ENCODE peak calls at places on chromosome 15, in nine cellular contexts. One of them, this sample, is unnamed.

GRCh38 chr15:35519536-35520149 is 26.3 kb downstream of the DPH6 start:
- DNase-seq in cardiac fibroblast: peak; percentile 76
- DNase-seq in nephron progenitor cell: no peak
- DNase-seq in WTC11: no peak
- DNase-seq in glutamatergic neuron: no peak
- DNase-seq in SK-N-SH: peak; percentile 11
- DNase-seq in ovary: no peak
- DNase-seq in pancreas: no peak
- DNase-seq in GM13976: peak; percentile 13
- DNase-seq in this sample: no peak

GRCh38 chr15:90334304-90334731 is 17.8 kb upstream of the ZNF774 start:
- DNase-seq in GM13976: no peak
- DNase-seq in SK-N-SH: no peak
- DNase-seq in pancreas: no peak
- DNase-seq in cardiac fibroblast: no peak
- DNase-seq in WTC11: no peak
- DNase-seq in nephron progenitor cell: no peak
- DNase-seq in glutamatergic neuron: no peak
- DNase-seq in ovary: no peak
- DNase-seq in this sample: no peak

GRCh38 chr15:39427705-39428104 is 153.2 kb upstream of the THBS1 start:
- DNase-seq in nephron progenitor cell: no peak
- DNase-seq in pancreas: no peak
- DNase-seq in cardiac fibroblast: no peak
- DNase-seq in ovary: no peak
- DNase-seq in WTC11: no peak
- DNase-seq in SK-N-SH: peak; percentile 53
- DNase-seq in glutamatergic neuron: no peak
- DNase-seq in GM13976: no peak
- DNase-seq in this sample: peak; percentile 12

GRCh38 chr15:80507638-80508316 is 103.6 kb downstream of the ARNT2 start:
- DNase-seq in cardiac fibroblast: peak; percentile 86
- DNase-seq in SK-N-SH: no peak
- DNase-seq in nephron progenitor cell: no peak
- DNase-seq in ovary: no peak
- DNase-seq in glutamatergic neuron: no peak
- DNase-seq in pancreas: no peak
- DNase-seq in GM13976: no peak
- DNase-seq in WTC11: no peak
- DNase-seq in this sample: no peak

GRCh38 chr15:98909968-98910885 is 97.4 kb downstream of the PGPEP1L start:
- DNase-seq in nephron progenitor cell: no peak
- DNase-seq in GM13976: no peak
- DNase-seq in SK-N-SH: no peak
- DNase-seq in cardiac fibroblast: no peak
- DNase-seq in ovary: no peak
- DNase-seq in glutamatergic neuron: no peak
- DNase-seq in WTC11: no peak
- DNase-seq in pancreas: no peak
- DNase-seq in this sample: no peak

GRCh38 chr15:86877171-86877631 is 797.5 kb downstream of the AGBL1 start:
- DNase-seq in WTC11: no peak
- DNase-seq in GM13976: no peak
- DNase-seq in ovary: no peak
- DNase-seq in cardiac fibroblast: no peak
- DNase-seq in SK-N-SH: no peak
- DNase-seq in nephron progenitor cell: no peak
- DNase-seq in glutamatergic neuron: no peak
- DNase-seq in pancreas: no peak
- DNase-seq in this sample: peak; percentile 2

GRCh38 chr15:45573961-45574629 is 13.1 kb upstream of the BLOC1S6 start:
- DNase-seq in ovary: no peak
- DNase-seq in nephron progenitor cell: peak; percentile 84
- DNase-seq in pancreas: no peak
- DNase-seq in SK-N-SH: peak; percentile 28
- DNase-seq in GM13976: no peak
- DNase-seq in glutamatergic neuron: peak; percentile 56
- DNase-seq in cardiac fibroblast: peak; percentile 18
- DNase-seq in WTC11: peak; percentile 92
- DNase-seq in this sample: peak; percentile 55

GRCh38 chr15:67917636-67918035 is 77.8 kb upstream of the RNU6-1 start:
- DNase-seq in glutamatergic neuron: peak; percentile 25
- DNase-seq in ovary: no peak
- DNase-seq in nephron progenitor cell: no peak
- DNase-seq in cardiac fibroblast: no peak
- DNase-seq in pancreas: no peak
- DNase-seq in WTC11: peak; percentile 37
- DNase-seq in SK-N-SH: no peak
- DNase-seq in GM13976: no peak
- DNase-seq in this sample: no peak

GRCh38 chr15:61199681-61200080 is 29.4 kb downstream of the RORA start:
- DNase-seq in SK-N-SH: no peak
- DNase-seq in cardiac fibroblast: no peak
- DNase-seq in pancreas: no peak
- DNase-seq in nephron progenitor cell: no peak
- DNase-seq in WTC11: no peak
- DNase-seq in GM13976: no peak
- DNase-seq in glutamatergic neuron: no peak
- DNase-seq in ovary: no peak
- DNase-seq in this sample: no peak

GRCh38 chr15:78914027-78914764 is 30.6 kb downstream of the CTSH start:
- DNase-seq in SK-N-SH: no peak
- DNase-seq in WTC11: peak; percentile 52
- DNase-seq in glutamatergic neuron: no peak
- DNase-seq in ovary: peak; percentile 85
- DNase-seq in GM13976: no peak
- DNase-seq in nephron progenitor cell: no peak
- DNase-seq in pancreas: no peak
- DNase-seq in cardiac fibroblast: peak; percentile 38
- DNase-seq in this sample: no peak

GRCh38 chr15:35062164-35063099 is 22.7 kb downstream of the NANOGP8 start:
- DNase-seq in cardiac fibroblast: peak; percentile 55
- DNase-seq in nephron progenitor cell: no peak
- DNase-seq in pancreas: no peak
- DNase-seq in SK-N-SH: no peak
- DNase-seq in ovary: no peak
- DNase-seq in glutamatergic neuron: no peak
- DNase-seq in WTC11: no peak
- DNase-seq in GM13976: no peak
- DNase-seq in this sample: no peak

GRCh38 chr15:48331796-48332641 is 790 bp downstream of the DUT start:
- DNase-seq in nephron progenitor cell: peak; percentile 67
- DNase-seq in GM13976: peak; percentile 86
- DNase-seq in cardiac fibroblast: no peak
- DNase-seq in pancreas: peak; percentile 60
- DNase-seq in WTC11: peak; percentile 70
- DNase-seq in SK-N-SH: peak; percentile 94
- DNase-seq in ovary: peak; percentile 84
- DNase-seq in glutamatergic neuron: peak; percentile 68
- DNase-seq in this sample: peak; percentile 77

DNA sequence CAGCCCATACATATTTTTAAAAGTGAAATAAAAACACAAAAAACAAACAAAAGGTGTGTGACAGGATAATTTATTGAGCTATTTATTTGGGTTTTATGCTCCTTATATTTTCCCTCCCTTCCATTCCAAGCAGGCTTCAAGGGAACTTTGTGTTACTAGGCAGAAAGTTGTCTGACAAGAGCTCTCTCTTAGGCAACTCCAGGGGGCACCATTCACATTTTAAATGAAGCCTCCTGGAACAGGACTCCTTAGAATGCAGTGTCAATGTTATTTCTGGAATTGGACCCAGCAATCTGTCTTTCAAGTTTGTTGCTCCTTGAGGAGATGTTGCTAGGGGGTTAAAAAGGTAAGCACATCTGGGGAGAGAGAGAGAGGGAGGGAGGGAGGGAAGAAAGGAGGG is 5.4 kb upstream of the RFX7 start:
- DNase-seq in WTC11: no peak
- DNase-seq in pancreas: no peak
- DNase-seq in nephron progenitor cell: no peak
- DNase-seq in SK-N-SH: peak; percentile 20
- DNase-seq in ovary: no peak
- DNase-seq in cardiac fibroblast: peak; percentile 90
- DNase-seq in glutamatergic neuron: no peak
- DNase-seq in GM13976: no peak
- DNase-seq in this sample: no peak
- TF ChIP-seq CTCF in WTC11: no peak
- TF ChIP-seq CTCF in pancreas: no peak
- TF ChIP-seq CTCF in nephron progenitor cell: no peak
- TF ChIP-seq CTCF in SK-N-SH: peak; percentile 57
- TF ChIP-seq CTCF in ovary: no peak
- TF ChIP-seq CTCF in cardiac fibroblast: peak; percentile 62
- TF ChIP-seq CTCF in glutamatergic neuron: peak; percentile 34
- TF ChIP-seq CTCF in GM13976: peak; percentile 36
- TF ChIP-seq CTCF in this sample: no peak

GRCh38 chr15:40807028-40807887 is at the start of the genes DNAJC17 and ZFYVE19:
- DNase-seq in SK-N-SH: peak; percentile 92
- DNase-seq in nephron progenitor cell: peak; percentile 95
- DNase-seq in cardiac fibroblast: peak; percentile 99
- DNase-seq in glutamatergic neuron: peak; percentile 98
- DNase-seq in pancreas: peak; percentile 98
- DNase-seq in GM13976: peak; percentile 94
- DNase-seq in WTC11: peak; percentile 97
- DNase-seq in ovary: peak; percentile 94
- DNase-seq in this sample: peak; percentile 97
- TF ChIP-seq CTCF in SK-N-SH: no peak
- TF ChIP-seq CTCF in nephron progenitor cell: no peak
- TF ChIP-seq CTCF in cardiac fibroblast: no peak
- TF ChIP-seq CTCF in glutamatergic neuron: no peak
- TF ChIP-seq CTCF in pancreas: no peak
- TF ChIP-seq CTCF in GM13976: peak; percentile 1
- TF ChIP-seq CTCF in WTC11: no peak
- TF ChIP-seq CTCF in ovary: no peak
- TF ChIP-seq CTCF in this sample: no peak

GRCh38 chr15:100384108-100384410 is 42.3 kb upstream of the ADAMTS17 start:
- DNase-seq in GM13976: no peak
- DNase-seq in ovary: no peak
- DNase-seq in cardiac fibroblast: no peak
- DNase-seq in nephron progenitor cell: no peak
- DNase-seq in pancreas: no peak
- DNase-seq in SK-N-SH: no peak
- DNase-seq in glutamatergic neuron: no peak
- DNase-seq in WTC11: no peak
- DNase-seq in this sample: no peak
- TF ChIP-seq CTCF in GM13976: no peak
- TF ChIP-seq CTCF in ovary: no peak
- TF ChIP-seq CTCF in cardiac fibroblast: no peak
- TF ChIP-seq CTCF in nephron progenitor cell: peak; percentile 1
- TF ChIP-seq CTCF in pancreas: no peak
- TF ChIP-seq CTCF in SK-N-SH: no peak
- TF ChIP-seq CTCF in glutamatergic neuron: no peak
- TF ChIP-seq CTCF in WTC11: no peak
- TF ChIP-seq CTCF in this sample: no peak

DNA sequence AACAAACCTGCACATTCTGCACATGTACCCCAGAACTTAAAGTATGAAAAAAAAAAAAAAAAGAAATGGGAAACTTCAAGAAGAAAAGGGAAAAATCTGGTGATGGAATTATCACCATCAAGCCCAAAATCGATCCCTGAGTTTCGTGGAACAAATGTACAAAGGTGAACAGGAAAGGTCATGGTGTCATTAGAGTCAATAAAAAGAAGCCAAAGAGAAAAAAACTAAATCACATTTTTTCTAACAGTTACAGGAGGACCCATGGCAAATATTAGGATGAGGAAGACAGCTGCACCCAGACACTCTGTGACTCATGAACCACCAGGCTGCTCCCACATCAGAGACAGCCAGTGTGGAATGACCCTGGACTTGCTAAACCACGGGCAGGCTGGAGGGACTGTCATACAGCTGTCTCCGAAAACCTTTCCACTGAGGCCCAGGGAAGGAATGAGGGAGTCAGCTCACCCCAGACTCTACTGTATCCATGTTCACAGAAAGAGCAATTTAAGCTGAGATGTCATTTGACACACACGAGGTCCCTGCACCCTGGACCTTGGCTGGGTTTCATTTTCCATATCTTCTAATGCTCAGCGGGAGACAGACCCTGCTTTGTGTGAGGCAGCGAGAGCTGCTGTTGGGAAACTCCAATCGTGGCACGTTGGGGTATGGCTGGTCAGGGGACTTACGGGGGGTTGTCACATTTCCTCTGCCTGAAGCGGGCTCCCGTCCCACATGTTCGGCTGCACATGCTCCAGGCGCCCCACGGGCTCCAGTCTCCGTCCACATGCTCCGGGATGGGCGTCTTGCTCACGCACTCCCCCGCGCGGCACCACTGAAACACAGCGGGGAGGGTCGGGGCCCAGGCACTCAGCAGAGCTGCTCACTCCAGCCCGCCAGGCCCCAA is 210.2 kb downstream of the ADAMTS17 start:
- DNase-seq in GM13976: peak; percentile 56
- DNase-seq in nephron progenitor cell: peak; percentile 17
- DNase-seq in cardiac fibroblast: peak; percentile 54
- DNase-seq in pancreas: peak; percentile 41
- DNase-seq in SK-N-SH: no peak
- DNase-seq in glutamatergic neuron: no peak
- DNase-seq in ovary: no peak
- DNase-seq in WTC11: peak; percentile 36
- DNase-seq in this sample: peak; percentile 49
- TF ChIP-seq CTCF in GM13976: peak; percentile 25
- TF ChIP-seq CTCF in nephron progenitor cell: no peak
- TF ChIP-seq CTCF in cardiac fibroblast: peak; percentile 64
- TF ChIP-seq CTCF in pancreas: peak; percentile 25
- TF ChIP-seq CTCF in SK-N-SH: no peak
- TF ChIP-seq CTCF in glutamatergic neuron: no peak
- TF ChIP-seq CTCF in ovary: no peak
- TF ChIP-seq CTCF in WTC11: no peak
- TF ChIP-seq CTCF in this sample: peak; percentile 24

GRCh38 chr15:74460903-74461846 is at the start of gene UBL7:
- DNase-seq in nephron progenitor cell: peak; percentile 98
- DNase-seq in glutamatergic neuron: peak; percentile 98
- DNase-seq in SK-N-SH: peak; percentile 94
- DNase-seq in WTC11: peak; percentile 99
- DNase-seq in ovary: peak; percentile 96
- DNase-seq in cardiac fibroblast: peak; percentile 97
- DNase-seq in GM13976: peak; percentile 96
- DNase-seq in pancreas: peak; percentile 98
- DNase-seq in this sample: peak; percentile 99
- TF ChIP-seq CTCF in nephron progenitor cell: no peak
- TF ChIP-seq CTCF in glutamatergic neuron: no peak
- TF ChIP-seq CTCF in SK-N-SH: peak; percentile 27
- TF ChIP-seq CTCF in WTC11: no peak
- TF ChIP-seq CTCF in ovary: no peak
- TF ChIP-seq CTCF in cardiac fibroblast: peak; percentile 9
- TF ChIP-seq CTCF in GM13976: no peak
- TF ChIP-seq CTCF in pancreas: no peak
- TF ChIP-seq CTCF in this sample: no peak

DNA sequence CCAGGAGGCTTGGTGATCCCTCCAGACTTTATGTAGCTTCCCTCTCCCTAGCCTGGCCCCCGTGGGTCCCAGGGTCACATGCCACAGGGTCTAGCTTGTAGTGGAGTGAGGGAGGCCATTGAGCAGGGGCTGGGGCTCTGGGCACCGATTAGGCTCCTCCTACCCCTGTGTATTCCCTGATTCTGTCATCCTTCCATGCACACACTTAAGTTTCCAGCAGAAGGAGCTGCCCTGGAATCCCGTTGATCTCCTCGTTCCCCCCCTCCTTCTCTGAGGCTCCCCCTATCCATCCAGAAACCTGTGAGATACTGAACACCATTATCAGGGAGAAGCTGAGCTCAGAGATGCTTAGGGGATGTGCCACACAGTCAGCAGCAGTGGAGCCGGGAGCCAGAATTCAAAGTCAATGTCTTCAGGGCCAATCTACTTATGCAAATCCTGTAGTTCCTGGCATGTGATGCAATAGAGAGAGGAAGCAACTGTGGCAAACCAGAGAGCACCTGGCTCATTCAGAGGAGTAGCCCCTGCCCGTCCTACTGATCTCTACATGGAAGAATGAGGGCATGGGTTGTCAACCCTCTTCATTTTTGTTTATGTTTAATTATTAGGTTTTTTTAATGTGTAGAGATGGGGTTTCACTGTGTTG is 17.3 kb downstream of the CCDC33 start:
- DNase-seq in WTC11: no peak
- DNase-seq in nephron progenitor cell: peak; percentile 27
- DNase-seq in ovary: no peak
- DNase-seq in SK-N-SH: no peak
- DNase-seq in glutamatergic neuron: no peak
- DNase-seq in GM13976: no peak
- DNase-seq in cardiac fibroblast: peak; percentile 25
- DNase-seq in pancreas: no peak
- DNase-seq in this sample: no peak
- TF ChIP-seq CTCF in WTC11: no peak
- TF ChIP-seq CTCF in nephron progenitor cell: no peak
- TF ChIP-seq CTCF in ovary: no peak
- TF ChIP-seq CTCF in SK-N-SH: no peak
- TF ChIP-seq CTCF in glutamatergic neuron: no peak
- TF ChIP-seq CTCF in GM13976: no peak
- TF ChIP-seq CTCF in cardiac fibroblast: no peak
- TF ChIP-seq CTCF in pancreas: no peak
- TF ChIP-seq CTCF in this sample: no peak